ENCODE peak calls at places on chromosomes 3 and 15, in ten cellular contexts. C is PC-3; H is AG10803; T is SW480; K is GDM1; V is ELR; B is activated CD8-positive, alpha-beta memory T cell treated with anti-CD3 and anti-CD28 coated beads for 24 hours; W is mucosa of descending colon; J is AG04449; M is stimulated activated effector memory CD8-positive, alpha-beta T cell treated with anti-CD3 and anti-CD28 coated beads, Interleukin-12 subunit alpha, Interleukin-12 subunit beta, amount 100 ng/mL, for 72 hours. U is an unnamed sample.

GRCh38 chr15:41544650-41545015 is 576 bp upstream of the RPAP1 start:
- DNase-seq in C (no peak), H (peak; percentile 93), T (no peak), K (no peak), V (peak; percentile 13), B (peak; percentile 65), W (no peak), J (no peak), M (no peak), U (no peak)

GRCh38 chr15:96053039-96054021 is 277.2 kb upstream of the NR2F2 start:
- DNase-seq in C (peak; percentile 12), H (no peak), T (peak; percentile 16), K (no peak), V (no peak), B (peak; percentile 57), W (peak; percentile 44), J (no peak), M (no peak), U (no peak)

GRCh38 chr15:79179108-79179561 is 88.6 kb upstream of the RASGRF1 start:
- DNase-seq in C (peak; percentile 94), H (no peak), T (peak; percentile 86), K (no peak), V (peak; percentile 86), B (no peak), W (no peak), J (no peak), M (no peak), U (no peak)

GRCh38 chr3:16290007-16290826 is 25.2 kb downstream of the OXNAD1 start:
- DNase-seq in C (peak; percentile 73), H (peak; percentile 64), T (peak; percentile 28), K (no peak), V (peak; percentile 65), B (no peak), W (no peak), J (no peak), M (no peak), U (no peak)

GRCh38 chr15:74315626-74316025 is 51.8 kb downstream of the CYP11A1 start:
- DNase-seq in C (no peak), H (no peak), T (peak; percentile 85), K (peak; percentile 34), V (no peak), B (peak; percentile 69), W (no peak), J (no peak), M (peak; percentile 51), U (no peak)

GRCh38 chr15:95958417-95958816 is 372.1 kb upstream of the NR2F2 start:
- DNase-seq in C (no peak), H (no peak), T (no peak), K (no peak), V (no peak), B (no peak), W (no peak), J (no peak), M (no peak), U (no peak)

GRCh38 chr3:38827791-38828190 is 11.8 kb upstream of the SCN10A start:
- DNase-seq in C (no peak), H (no peak), T (no peak), K (no peak), V (no peak), B (no peak), W (no peak), J (no peak), M (no peak), U (no peak)

GRCh38 chr15:90838066-90838465 is 30.3 kb upstream of the FURIN start:
- DNase-seq in C (no peak), H (no peak), T (no peak), K (no peak), V (no peak), B (peak; percentile 89), W (peak; percentile 61), J (no peak), M (peak; percentile 91), U (peak; percentile 64)

GRCh38 chr15:41829959-41830646 is 2.2 kb downstream of the JMJD7 start:
- DNase-seq in C (no peak), H (no peak), T (no peak), K (no peak), V (no peak), B (no peak), W (no peak), J (no peak), M (no peak), U (no peak)

GRCh38 chr15:60358935-60359672 is 38.7 kb downstream of the ANXA2 start:
- DNase-seq in C (no peak), H (peak; percentile 66), T (no peak), K (no peak), V (peak; percentile 56), B (no peak), W (no peak), J (no peak), M (no peak), U (no peak)

GRCh38 chr15:25847066-25847465 is 16.1 kb downstream of the ATP10A start:
- DNase-seq in C (no peak), H (no peak), T (peak; percentile 66), K (no peak), V (no peak), B (no peak), W (no peak), J (no peak), M (no peak), U (no peak)

GRCh38 chr3:23991236-23992050 is 46.4 kb downstream of the NR1D2 start:
- DNase-seq in C (no peak), H (peak; percentile 23), T (no peak), K (no peak), V (no peak), B (no peak), W (no peak), J (no peak), M (no peak), U (no peak)

GRCh38 chr15:65732698-65733097 is 59.4 kb downstream of the DENND4A start:
- DNase-seq in C (no peak), H (no peak), T (no peak), K (no peak), V (no peak), B (no peak), W (no peak), J (no peak), M (no peak), U (no peak)

GRCh38 chr3:152073267-152073666 is 195.5 kb upstream of the MBNL1 start:
- DNase-seq in C (peak; percentile 32), H (peak; percentile 69), T (no peak), K (no peak), V (peak; percentile 40), B (no peak), W (no peak), J (no peak), M (no peak), U (no peak)

GRCh38 chr15:23446215-23447106 is 582 bp downstream of the GOLGA6L2 start:
- DNase-seq in C (no peak), H (no peak), T (no peak), K (no peak), V (no peak), B (no peak), W (no peak), J (no peak), M (no peak), U (no peak)

GRCh38 chr15:58458076-58458475 is 26.3 kb downstream of the LIPC start:
- DNase-seq in C (no peak), H (no peak), T (no peak), K (no peak), V (no peak), B (no peak), W (no peak), J (no peak), M (no peak), U (no peak)

GRCh38 chr3:7876741-7877297 is 624.8 kb upstream of the LMCD1 start:
- DNase-seq in C (no peak), H (no peak), T (peak; percentile 77), K (no peak), V (no peak), B (peak; percentile 60), W (no peak), J (no peak), M (no peak), U (no peak)

U was measured in activated B cell treated with CpG ODN at 0.5 μM for 24 hours.